ENCODE peak calls at places on chromosomes 7 and 10, in ten cellular contexts. W is activated T-helper 2 cell treated with anti-CD3 and anti-CD28 coated beads, Interferon-gamma antibody, Interleukin-2, Interleukin-4, amounts not matched to agents 10 μg/mL and 5 μg/mL and 100 μg/mL, durations not matched to agents 14 hours and 24 hours and 36 hours; I is RWPE1; A is NCI-H1092 treated with DMSO at 0.1 percent for 48 hours; F is cerebellar cortex; U is cardiac muscle cell; R is activated T-cell treated with anti-CD3 and anti-CD28 coated beads for 1 hour; M is activated naive CD4-positive, alpha-beta T cell treated with anti-CD3 and anti-CD28 coated beads, Interleukin-2, amount 50 U/mL, for 72 hours; P is HT1080; K is activated effector memory CD4-positive, alpha-beta T cell treated with anti-CD3 and anti-CD28 coated beads, Interleukin-2, amount 50 U/mL, for 16 hours. B is an unnamed sample.

GRCh38 chr10:42304341-42304740 is 334.0 kb downstream of the ZNF33B start:
- DNase-seq in P (no peak), U (no peak), W (no peak), F (no peak), M (no peak), A (no peak), K (no peak), R (no peak), I (no peak), B (no peak)

GRCh38 chr10:58089739-58090138 is 178.0 kb downstream of the IPMK start:
- DNase-seq in F (no peak), W (no peak), R (no peak), M (no peak), U (no peak), K (no peak), A (no peak), P (no peak), I (no peak), B (no peak)

GRCh38 chr10:119199231-119199992 is 8.0 kb upstream of the GRK5 start:
- DNase-seq in W (peak), I (peak), R (no peak), M (peak), F (peak), A (peak), U (peak), K (peak), P (peak), B (no peak)

GRCh38 chr7:98133181-98133580 is 26.5 kb downstream of the LMTK2 start:
- DNase-seq in P (peak), W (no peak), I (no peak), K (no peak), R (no peak), U (no peak), F (no peak), A (no peak), M (peak), B (peak)

GRCh38 chr7:151135866-151136514 is 31.5 kb downstream of the GBX1 start:
- DNase-seq in A (no peak), W (no peak), R (no peak), F (no peak), M (no peak), K (peak), P (no peak), U (no peak), I (no peak), B (no peak)

GRCh38 chr7:30231271-30231670 is 53.1 kb upstream of the ZNRF2 start:
- DNase-seq in R (no peak), I (no peak), F (no peak), K (no peak), W (no peak), A (no peak), U (no peak), P (no peak), M (no peak), B (no peak)

GRCh38 chr7:70520604-70521003 is 611.3 kb upstream of the GALNT17 start:
- DNase-seq in P (peak), A (no peak), F (no peak), R (no peak), I (no peak), W (no peak), U (no peak), K (no peak), M (no peak), B (no peak)

GRCh38 chr10:130969700-130970099 is 341.8 kb downstream of the TCERG1L start:
- DNase-seq in R (no peak), I (no peak), P (no peak), W (no peak), A (no peak), F (no peak), K (no peak), U (no peak), M (no peak), B (no peak)

GRCh38 chr7:35524112-35524804 is 170.7 kb downstream of the HERPUD2 start:
- DNase-seq in F (no peak), P (no peak), M (no peak), K (no peak), I (no peak), W (no peak), A (no peak), R (no peak), U (no peak), B (no peak)

GRCh38 chr10:124375691-124376090 is 43.0 kb downstream of the OAT start:
- DNase-seq in P (no peak), W (no peak), F (no peak), M (no peak), K (no peak), R (no peak), U (no peak), I (no peak), A (no peak), B (no peak)

GRCh38 chr7:11206131-11206921 is 232.7 kb downstream of the PHF14 start:
- DNase-seq in A (no peak), U (no peak), M (no peak), P (no peak), K (no peak), W (no peak), F (no peak), I (no peak), R (no peak), B (no peak)

GRCh38 chr7:82760831-82761230 is 317.3 kb upstream of the CACNA2D1 start:
- DNase-seq in A (no peak), F (no peak), R (no peak), K (no peak), W (no peak), I (no peak), U (peak), P (no peak), M (no peak), B (no peak)

GRCh38 chr10:116774728-116775151 is 32.4 kb upstream of the HSPA12A start:
- DNase-seq in R (no peak), I (peak), U (no peak), P (no peak), M (no peak), F (no peak), W (no peak), K (peak), A (no peak), B (no peak)

GRCh38 chr7:85602196-85602595 is 415.3 kb upstream of the SEMA3D start:
- DNase-seq in U (no peak), R (no peak), I (no peak), M (no peak), W (no peak), K (no peak), F (no peak), P (no peak), A (peak), B (no peak)

GRCh38 chr7:118158766-118159165 is 25.2 kb upstream of the LSM8 start:
- DNase-seq in I (no peak), P (no peak), W (no peak), K (no peak), R (no peak), M (no peak), U (no peak), F (no peak), A (no peak), B (no peak)

GRCh38 chr10:13321576-13321975 is 21.7 kb upstream of the PHYH start:
- DNase-seq in I (no peak), K (no peak), F (no peak), M (no peak), A (no peak), P (no peak), U (no peak), W (no peak), R (no peak), B (no peak)

GRCh38 chr7:29345590-29345989 is 151.0 kb downstream of the CHN2 start:
- DNase-seq in W (no peak), F (peak), K (no peak), R (no peak), M (no peak), I (peak), U (peak), A (peak), P (no peak), B (no peak)

GRCh38 chr7:1249731-1250130 is 17.1 kb downstream of the UNCX start:
- DNase-seq in U (no peak), P (no peak), A (no peak), M (no peak), I (no peak), W (no peak), K (no peak), F (no peak), R (no peak), B (no peak)

GRCh38 chr10:70475661-70476060 is 2.9 kb upstream of the PALD1 start:
- DNase-seq in U (no peak), I (peak), A (no peak), K (no peak), W (no peak), P (peak), F (no peak), R (no peak), M (no peak), B (no peak)

GRCh38 chr7:130397472-130397871 is 17.2 kb downstream of the CPA1 start:
- DNase-seq in F (no peak), A (no peak), M (no peak), P (no peak), R (no peak), U (no peak), K (no peak), I (no peak), W (no peak), B (no peak)

GRCh38 chr7:75951506-75951905 is 36.6 kb downstream of the POR start:
- DNase-seq in P (peak), K (no peak), M (no peak), U (no peak), F (no peak), R (no peak), A (no peak), I (no peak), W (no peak), B (no peak)

GRCh38 chr7:77456711-77457110 is 40.6 kb upstream of the GSAP start:
- DNase-seq in U (no peak), P (no peak), A (no peak), M (no peak), I (no peak), K (no peak), R (no peak), F (no peak), W (no peak), B (no peak)

GRCh38 chr10:14124951-14125350 is 205.8 kb downstream of the FRMD4A start:
- DNase-seq in A (no peak), F (no peak), M (no peak), I (no peak), U (no peak), P (no peak), K (no peak), R (no peak), W (no peak), B (no peak)

GRCh38 chr7:93894426-93894825 is 3.9 kb upstream of the TFPI2 start:
- DNase-seq in P (no peak), M (no peak), U (no peak), A (no peak), K (no peak), I (no peak), W (no peak), F (no peak), R (no peak), B (no peak)

GRCh38 chr10:80468002-80468401 is 13.9 kb downstream of the TSPAN14 start:
- DNase-seq in K (peak), U (no peak), W (no peak), R (peak), F (no peak), P (no peak), I (no peak), M (no peak), A (no peak), B (no peak)

GRCh38 chr7:98617051-98617959 is at the start of gene NPTX2:
- DNase-seq in U (peak), R (no peak), M (peak), W (no peak), K (no peak), A (peak), P (no peak), I (peak), F (peak), B (no peak)

GRCh38 chr10:68239596-68240150 is 7.8 kb upstream of the ATOH7 start:
- DNase-seq in A (no peak), R (no peak), W (no peak), K (no peak), F (peak), U (no peak), P (no peak), I (no peak), M (no peak), B (no peak)

GRCh38 chr10:12048547-12048946 is 5.9 kb upstream of the UPF2 start:
- DNase-seq in U (no peak), K (no peak), M (no peak), F (no peak), A (no peak), W (no peak), P (no peak), R (no peak), I (no peak), B (no peak)

GRCh38 chr7:130982160-130982638 is 248.2 kb upstream of the KLF14 start:
- DNase-seq in K (peak), M (no peak), U (peak), F (peak), I (peak), R (no peak), A (peak), W (no peak), P (peak), B (no peak)

GRCh38 chr7:17369686-17370426 is 71.4 kb downstream of the AHR start:
- DNase-seq in W (no peak), F (no peak), A (no peak), K (no peak), R (no peak), M (no peak), U (no peak), P (peak), I (peak), B (peak)

GRCh38 chr10:91590142-91590903 is 42.5 kb downstream of the PPP1R3C start:
- DNase-seq in F (no peak), M (no peak), U (no peak), A (no peak), P (peak), W (no peak), R (no peak), I (peak), K (no peak), B (no peak)

GRCh38 chr10:32055478-32056135 is 618 bp downstream of the KIF5B start:
- DNase-seq in W (peak), F (peak), A (peak), U (peak), R (peak), K (peak), M (peak), I (peak), P (peak), B (peak)

GRCh38 chr7:127769137-127769536 is 117.1 kb downstream of the SND1 start:
- DNase-seq in I (no peak), R (no peak), W (no peak), F (no peak), U (no peak), M (no peak), K (no peak), A (no peak), P (no peak), B (no peak)

GRCh38 chr7:24024689-24025088 is 259.3 kb upstream of the NPY start:
- DNase-seq in A (no peak), I (no peak), K (no peak), F (no peak), W (no peak), R (no peak), U (no peak), P (no peak), M (no peak), B (no peak)

GRCh38 chr7:129609666-129610065 is 1.9 kb upstream of the NRF1 start:
- DNase-seq in W (no peak), I (no peak), P (no peak), M (no peak), K (no peak), U (no peak), F (no peak), A (no peak), R (no peak), B (no peak)

GRCh38 chr7:26284995-26285632 is 6.5 kb upstream of the SNX10 start:
- DNase-seq in W (no peak), R (no peak), A (peak), P (peak), U (no peak), M (no peak), F (peak), K (peak), I (peak), B (no peak)